ENCODE peak calls at places on chromosomes 2 and 18, in six cellular contexts. Y is activated CD8-positive, alpha-beta memory T cell treated with anti-CD3 and anti-CD28 coated beads for 4 hours; J is RCC 7860; E is uterus; X is NCI-H1417 treated with DMSO at 0.1 percent for 48 hours; P is T-helper 22 cell. O is an unnamed sample.

GRCh38 chr2:159064446-159065301 is 96.2 kb downstream of the TANC1 start:
- DNase-seq in Y (no peak), J (no peak), E (no peak), X (no peak), P (no peak), O (no peak)

GRCh38 chr2:74554821-74555531 is 456 bp downstream of the DOK1 start:
- DNase-seq in Y (no peak), J (no peak), E (peak), X (no peak), P (no peak), O (peak)

GRCh38 chr18:59743561-59743960 is 46.3 kb upstream of the CCBE1 start:
- DNase-seq in Y (no peak), J (no peak), E (no peak), X (no peak), P (no peak), O (no peak)

GRCh38 chr2:225466891-225467604 is 67.5 kb downstream of the NYAP2 start:
- DNase-seq in Y (no peak), J (no peak), E (no peak), X (no peak), P (no peak), O (no peak)

GRCh38 chr2:112646102-112646719 is 472 bp downstream of the SLC20A1 start:
- DNase-seq in Y (no peak), J (no peak), E (no peak), X (peak), P (peak), O (no peak)

GRCh38 chr2:28052691-28053090 is 162.2 kb downstream of the BABAM2 start:
- DNase-seq in Y (no peak), J (no peak), E (no peak), X (no peak), P (no peak), O (no peak)

GRCh38 chr2:219713110-219713509 is 85.7 kb downstream of the SLC4A3 start:
- DNase-seq in Y (no peak), J (no peak), E (no peak), X (no peak), P (no peak), O (no peak)

GRCh38 chr2:199160677-199161465 is 296.9 kb downstream of the SATB2 start:
- DNase-seq in Y (no peak), J (peak), E (no peak), X (no peak), P (no peak), O (no peak)

GRCh38 chr2:174492963-174493431 is 6.2 kb upstream of the GPR155 start:
- DNase-seq in Y (no peak), J (no peak), E (no peak), X (no peak), P (peak), O (no peak)

GRCh38 chr18:42183746-42184145 is 228.7 kb downstream of the PIK3C3 start:
- DNase-seq in Y (no peak), J (peak), E (no peak), X (no peak), P (no peak), O (no peak)

GRCh38 chr18:38362286-38362792 is 796.7 kb upstream of the CELF4 start:
- DNase-seq in Y (no peak), J (no peak), E (no peak), X (no peak), P (no peak), O (no peak)

GRCh38 chr18:54360406-54360805 is 2.7 kb downstream of the C18orf54 start:
- DNase-seq in Y (no peak), J (no peak), E (no peak), X (no peak), P (no peak), O (no peak)

GRCh38 chr2:16570516-16570915 is 95.1 kb downstream of the CYRIA start:
- DNase-seq in Y (no peak), J (no peak), E (no peak), X (no peak), P (no peak), O (no peak)

GRCh38 chr2:4992226-4992625 is 700.0 kb upstream of the SOX11 start:
- DNase-seq in Y (no peak), J (no peak), E (no peak), X (peak), P (no peak), O (no peak)

GRCh38 chr2:157264099-157264498 is 6.6 kb downstream of the GALNT5 start:
- DNase-seq in Y (no peak), J (no peak), E (no peak), X (no peak), P (no peak), O (no peak)

GRCh38 chr2:62465741-62466500 is 40.1 kb downstream of the TMEM17 start:
- DNase-seq in Y (no peak), J (no peak), E (peak), X (no peak), P (no peak), O (no peak)

GRCh38 chr2:108612514-108613183 is 78.4 kb downstream of the LIMS1 start:
- DNase-seq in Y (no peak), J (no peak), E (no peak), X (no peak), P (peak), O (no peak)

GRCh38 chr18:8942909-8943545 is 159.5 kb upstream of the NDUFV2 start:
- DNase-seq in Y (no peak), J (no peak), E (no peak), X (no peak), P (no peak), O (no peak)

GRCh38 chr18:48037481-48038271 is 107.2 kb upstream of the SMAD2 start:
- DNase-seq in Y (no peak), J (no peak), E (peak), X (no peak), P (no peak), O (peak)

GRCh38 chr2:38095996-38096861 is 20.3 kb upstream of the CYP1B1 start:
- DNase-seq in Y (no peak), J (no peak), E (no peak), X (no peak), P (no peak), O (peak)

GRCh38 chr18:7896164-7896563 is 329.0 kb downstream of the PTPRM start:
- DNase-seq in Y (no peak), J (no peak), E (no peak), X (no peak), P (no peak), O (no peak)

GRCh38 chr2:152062130-152063091 is 36.4 kb downstream of the CACNB4 start:
- DNase-seq in Y (no peak), J (no peak), E (peak), X (no peak), P (no peak), O (peak)

GRCh38 chr2:121617042-121617599 is 32.1 kb downstream of the CLASP1 start:
- DNase-seq in Y (no peak), J (peak), E (no peak), X (no peak), P (no peak), O (no peak)

GRCh38 chr2:168178925-168179324 is 68.5 kb downstream of the STK39 start:
- DNase-seq in Y (no peak), J (no peak), E (no peak), X (no peak), P (no peak), O (no peak)

O was measured in heart right ventricle.